ENCODE peak calls at places on chromosomes 3 and 15, in nine cellular contexts. A is stimulated activated naive B cell treated with anti-CD40 and anti-IgM and Interleukin-4, amounts not matched to agents 10 μg/mL and 1 μg/mL and 100 μg/mL, for 72 hours; V is hippocampal formation; M is effector memory CD4-positive, alpha-beta T cell; K is anterior cingulate cortex; B is naive B cell; F is cardiac fibroblast; L is tibial nerve; D is globus pallidus. Y is an unnamed sample.

GRCh38 chr3:57500506-57500905 is 43.6 kb downstream of the DNAH12 start:
- DNase-seq in F (peak), V (no peak), A (no peak), D (no peak), K (no peak), M (no peak), B (no peak), L (no peak), Y (no peak)

GRCh38 chr3:31043184-31043819 is 148.8 kb upstream of the GADL1 start:
- DNase-seq in D (no peak), B (no peak), V (no peak), L (peak), F (peak), K (no peak), M (no peak), A (no peak), Y (no peak)

GRCh38 chr3:171824076-171824475 is 13.8 kb upstream of the PLD1 start:
- DNase-seq in M (no peak), A (no peak), L (no peak), F (no peak), V (no peak), K (no peak), B (no peak), D (no peak), Y (no peak)

GRCh38 chr3:30873667-30874066 is 20.8 kb downstream of the GADL1 start:
- DNase-seq in F (no peak), K (no peak), D (no peak), A (no peak), M (no peak), L (no peak), V (no peak), B (no peak), Y (no peak)

GRCh38 chr3:101261506-101261905 is 58.9 kb downstream of the IMPG2 start:
- DNase-seq in A (no peak), V (no peak), M (no peak), D (no peak), F (peak), L (no peak), B (no peak), K (no peak), Y (no peak)

GRCh38 chr15:89776274-89777072 is at the start of gene MESP2:
- DNase-seq in F (peak), L (peak), A (peak), M (no peak), V (no peak), B (peak), K (peak), D (peak), Y (peak)

GRCh38 chr3:39141211-39141995 is 12.0 kb downstream of the CSRNP1 start:
- DNase-seq in D (no peak), M (no peak), B (no peak), V (no peak), F (peak), A (no peak), L (no peak), K (no peak), Y (no peak)

GRCh38 chr3:69389520-69390248 is 3.8 kb upstream of the FRMD4B start:
- DNase-seq in F (no peak), M (no peak), K (no peak), D (no peak), V (peak), L (no peak), A (no peak), B (no peak), Y (no peak)

GRCh38 chr3:66479532-66479947 is 21.3 kb downstream of the LRIG1 start:
- DNase-seq in D (no peak), B (no peak), L (no peak), A (no peak), V (no peak), F (no peak), K (no peak), M (no peak), Y (no peak)

GRCh38 chr15:79897701-79898113 is 893 bp upstream of the MTHFS start:
- DNase-seq in A (no peak), M (no peak), V (no peak), D (no peak), L (no peak), B (no peak), K (no peak), F (no peak), Y (no peak)

GRCh38 chr3:12661926-12662592 is 1.9 kb downstream of the RAF1 start:
- DNase-seq in A (no peak), D (no peak), B (no peak), L (no peak), M (no peak), K (no peak), F (no peak), V (no peak), Y (no peak)

GRCh38 chr3:52444860-52445793 is at the start of gene SEMA3G:
- DNase-seq in A (peak), F (peak), M (peak), L (peak), D (no peak), K (no peak), V (no peak), B (peak), Y (peak)

GRCh38 chr15:71066983-71067382 is 48.3 kb upstream of the THSD4 start:
- DNase-seq in V (no peak), M (no peak), K (no peak), A (no peak), F (peak), D (no peak), L (no peak), B (no peak), Y (no peak)

GRCh38 chr3:172138792-172139507 is 99.6 kb downstream of the FNDC3B start:
- DNase-seq in K (no peak), M (no peak), V (peak), A (no peak), F (peak), L (peak), D (peak), B (no peak), Y (no peak)

GRCh38 chr15:41501191-41501917 is 7.7 kb downstream of the ITPKA start:
- DNase-seq in M (no peak), B (no peak), V (no peak), A (no peak), D (no peak), L (no peak), F (no peak), K (no peak), Y (no peak)

GRCh38 chr3:174720717-174721116 is 138.4 kb upstream of the NAALADL2 start:
- DNase-seq in V (no peak), M (no peak), B (no peak), L (no peak), A (no peak), D (no peak), F (no peak), K (no peak), Y (no peak)

GRCh38 chr3:76436895-76437294 is 603.0 kb upstream of the ROBO2 start:
- DNase-seq in V (no peak), A (no peak), B (no peak), F (no peak), L (no peak), K (no peak), D (no peak), M (no peak), Y (no peak)

GRCh38 chr15:31495281-31495680 is 168.6 kb downstream of the KLF13 start:
- DNase-seq in F (no peak), L (no peak), A (no peak), D (no peak), V (no peak), K (no peak), B (no peak), M (no peak), Y (no peak)

GRCh38 chr3:116378077-116378476 is 67.2 kb downstream of the LSAMP start:
- DNase-seq in A (no peak), F (no peak), V (no peak), D (no peak), B (no peak), K (no peak), L (no peak), M (no peak), Y (no peak)

GRCh38 chr3:16410659-16411058 is 102.8 kb downstream of the RFTN1 start:
- DNase-seq in L (no peak), V (no peak), D (no peak), B (no peak), M (no peak), F (no peak), A (no peak), K (no peak), Y (no peak)

GRCh38 chr3:54374214-54374855 is 252.0 kb downstream of the CACNA2D3 start:
- DNase-seq in B (no peak), M (no peak), V (peak), K (no peak), F (peak), A (no peak), L (no peak), D (no peak), Y (no peak)

GRCh38 chr15:51108933-51109550 is 14.3 kb upstream of the TNFAIP8L3 start:
- DNase-seq in F (peak), B (no peak), K (no peak), M (no peak), V (no peak), L (no peak), A (no peak), D (no peak), Y (no peak)

GRCh38 chr15:66565731-66566130 is at the start of gene LCTL:
- DNase-seq in L (no peak), M (no peak), A (no peak), B (no peak), D (peak), K (no peak), F (peak), V (peak), Y (no peak)

Y was measured in activated T-helper 2 cell treated with anti-CD3 and anti-CD28 coated beads, Interferon-gamma antibody, Interleukin-2, Interleukin-4, amounts not matched to agents 10 μg/mL and 5 μg/mL and 100 μg/mL, durations not matched to agents 14 hours and 24 hours and 36 hours.